ENCODE peak calls at places on chromosomes 11 and 22, in six cellular contexts. D is HepG2, U is K562, W is H1, F is GM12878, N is GM12892. O is an unnamed sample.

GRCh38 chr22:43408009-43408408 is 3.8 kb upstream of the MPPED1 start:
- DNase-seq in D (peak; percentile 46), W (no peak), U (no peak), F (no peak), N (no peak), O (no peak)

GRCh38 chr11:123461164-123461563 is 31.1 kb downstream of the GRAMD1B start:
- DNase-seq in F (no peak), U (no peak), D (no peak), W (no peak), N (no peak), O (no peak)

GRCh38 chr22:17920145-17920605 is 104.2 kb downstream of the MICAL3 start:
- DNase-seq in D (peak; percentile 70), F (no peak), U (peak; percentile 94), W (no peak), N (no peak), O (no peak)

GRCh38 chr22:39278040-39278439 is 33.3 kb upstream of the PDGFB start:
- DNase-seq in D (no peak), W (no peak), F (no peak), U (no peak), N (no peak), O (no peak)

GRCh38 chr11:72962084-72962483 is 147.9 kb downstream of the ATG16L2 start:
- DNase-seq in N (no peak), F (no peak), U (no peak), W (no peak), D (no peak), O (no peak)

GRCh38 chr22:19063581-19064353 is 58.4 kb downstream of the DGCR2 start:
- DNase-seq in F (no peak), N (no peak), W (no peak), D (no peak), U (no peak), O (no peak)

GRCh38 chr11:47417712-47418111 is 8.5 kb downstream of the PSMC3 start:
- DNase-seq in W (no peak), F (no peak), U (no peak), N (no peak), D (no peak), O (no peak)

GRCh38 chr22:47038206-47038835 is 275.9 kb downstream of the TBC1D22A start:
- DNase-seq in N (no peak), U (no peak), D (no peak), W (no peak), F (no peak), O (no peak)

GRCh38 chr11:74019860-74020259 is 11.0 kb upstream of the UCP3 start:
- DNase-seq in N (no peak), F (peak; percentile 20), D (no peak), U (no peak), W (no peak), O (no peak)

GRCh38 chr11:124920870-124921609 is 2.0 kb downstream of the HEPN1 start:
- DNase-seq in U (no peak), N (no peak), W (peak; percentile 83), F (no peak), D (no peak), O (no peak)

GRCh38 chr11:70510106-70510505 is 111.8 kb downstream of the CTTN start:
- DNase-seq in W (no peak), D (no peak), U (no peak), N (no peak), F (no peak), O (no peak)

GRCh38 chr22:38353142-38353629 is 36.0 kb upstream of the CSNK1E start:
- DNase-seq in N (peak; percentile 85), W (peak; percentile 97), U (peak; percentile 74), F (no peak), D (no peak), O (peak; percentile 88)

GRCh38 chr11:121448431-121448941 is 3.6 kb upstream of the SORL1 start:
- DNase-seq in W (no peak), D (no peak), F (no peak), N (no peak), U (no peak), O (no peak)

GRCh38 chr11:111000400-111001090 is 245.0 kb upstream of the POU2AF2 start:
- DNase-seq in F (no peak), U (no peak), W (no peak), N (no peak), D (no peak), O (no peak)

GRCh38 chr22:43185860-43186261 is 1.1 kb downstream of the TTLL12 start:
- DNase-seq in D (peak; percentile 45), F (no peak), W (no peak), U (peak; percentile 33), N (no peak), O (no peak)

GRCh38 chr11:79431535-79431934 is 9.3 kb downstream of the TENM4 start:
- DNase-seq in N (no peak), W (no peak), D (no peak), U (no peak), F (no peak), O (no peak)

GRCh38 chr11:2912498-2912897 is 16.7 kb downstream of the PHLDA2 start:
- DNase-seq in W (no peak), N (no peak), U (peak; percentile 87), F (no peak), D (peak; percentile 69), O (no peak)
- TF ChIP-seq POLR2A in W (no peak), N (no peak), U (no peak), F (no peak), D (no peak), O (no peak)

GRCh38 chr11:97909544-97910394 is 1111.0 kb upstream of the CNTN5 start:
- DNase-seq in U (no peak), D (no peak), W (no peak), N (no peak), F (no peak), O (no peak)
- TF ChIP-seq TAF1 in U (no peak), D (no peak), W (no peak), N (no peak), F (no peak), O (no peak)

DNA sequence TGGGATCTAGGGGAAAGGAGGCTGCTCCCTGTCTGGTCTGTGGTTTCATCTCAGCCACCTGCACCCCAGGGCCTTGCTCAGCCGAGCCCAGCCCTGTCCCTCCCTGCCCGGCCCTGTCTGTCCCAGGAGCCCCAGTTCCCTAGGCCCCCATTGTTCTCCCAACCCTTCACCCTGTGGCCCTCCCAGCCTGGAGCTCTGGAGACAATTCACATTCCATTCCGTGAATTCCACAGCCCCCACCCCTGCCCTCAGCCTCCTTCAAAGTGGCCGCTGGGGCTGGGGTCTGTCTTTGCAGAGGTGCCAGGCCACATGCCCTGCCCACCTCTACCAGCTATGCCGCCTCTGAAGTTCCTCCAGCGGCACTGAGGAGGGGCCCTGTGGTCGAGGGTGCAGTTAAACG is 77.9 kb upstream of the WNT11 start:
- DNase-seq in W (no peak), F (no peak), U (no peak), D (no peak), N (no peak), O (no peak)
- TF ChIP-seq POLR2A in W (no peak), F (no peak), U (no peak), D (no peak), N (no peak), O (no peak)

GRCh38 chr11:16738198-16738948 is at the start of gene C11orf58:
- DNase-seq in N (peak; percentile 62), D (peak; percentile 95), W (peak; percentile 94), U (peak; percentile 96), F (peak; percentile 88), O (peak; percentile 50)
- TF ChIP-seq TAF1 in N (peak; percentile 85), D (peak; percentile 90), W (peak; percentile 96), U (peak; percentile 93), F (peak; percentile 84), O (peak; percentile 89)